ENCODE peak calls at places on chromosomes 13 and 19, in ten cellular contexts. V is AG04449, Q is fibroblast of the aortic adventitia, H is H9, B is NCI-H1436, C is head of caudate nucleus, A is neuronal stem cell, P is EL, U is HTR-8/SVneo, T is AG04450. S is an unnamed sample.

GRCh38 chr19:32018014-32018413 is 327.4 kb upstream of the ZNF507 start:
- DNase-seq in V (peak; percentile 5), Q (no peak), H (no peak), B (no peak), C (no peak), A (no peak), P (no peak), U (peak; percentile 23), T (no peak), S (no peak)

GRCh38 chr13:23739597-23739996 is 149.6 kb downstream of the MIPEP start:
- DNase-seq in V (no peak), Q (no peak), H (no peak), B (peak; percentile 23), C (no peak), A (no peak), P (no peak), U (no peak), T (no peak), S (no peak)

GRCh38 chr13:68897331-68897730 is 1210.3 kb upstream of the ATXN8OS start:
- DNase-seq in V (no peak), Q (no peak), H (no peak), B (no peak), C (no peak), A (no peak), P (no peak), U (no peak), T (no peak), S (no peak)

GRCh38 chr19:45901432-45901903 is 945 bp downstream of the MYPOP start:
- DNase-seq in V (no peak), Q (peak; percentile 51), H (peak; percentile 32), B (peak; percentile 5), C (peak; percentile 41), A (no peak), P (peak; percentile 23), U (no peak), T (no peak), S (no peak)

GRCh38 chr13:111493468-111493867 is 173.0 kb downstream of the TEX29 start:
- DNase-seq in V (no peak), Q (no peak), H (no peak), B (no peak), C (peak; percentile 2), A (no peak), P (no peak), U (no peak), T (no peak), S (no peak)

GRCh38 chr13:41513600-41513999 is 56.2 kb downstream of the RGCC start:
- DNase-seq in V (no peak), Q (no peak), H (no peak), B (no peak), C (no peak), A (no peak), P (no peak), U (no peak), T (no peak), S (no peak)

GRCh38 chr13:97141564-97142005 is 80.5 kb upstream of the MBNL2 start:
- DNase-seq in V (peak; percentile 45), Q (peak; percentile 73), H (peak; percentile 72), B (peak; percentile 53), C (peak; percentile 39), A (peak; percentile 23), P (peak; percentile 88), U (peak; percentile 75), T (peak; percentile 71), S (peak; percentile 92)

GRCh38 chr13:86976521-86977324 is 694.4 kb upstream of the SLITRK5 start:
- DNase-seq in V (no peak), Q (peak; percentile 1), H (no peak), B (no peak), C (no peak), A (no peak), P (no peak), U (no peak), T (no peak), S (no peak)

GRCh38 chr13:37168151-37168550 is 62.7 kb upstream of the CSNK1A1L start:
- DNase-seq in V (no peak), Q (peak; percentile 37), H (no peak), B (no peak), C (no peak), A (no peak), P (no peak), U (no peak), T (no peak), S (no peak)

GRCh38 chr19:48842744-48843162 is 6.5 kb upstream of the HSD17B14 start:
- DNase-seq in V (no peak), Q (peak; percentile 71), H (peak; percentile 71), B (peak; percentile 67), C (peak; percentile 27), A (peak; percentile 81), P (peak; percentile 55), U (peak; percentile 61), T (no peak), S (no peak)

GRCh38 chr19:39818626-39819097 is 15.3 kb downstream of the DYRK1B start:
- DNase-seq in V (no peak), Q (no peak), H (no peak), B (no peak), C (no peak), A (no peak), P (no peak), U (no peak), T (no peak), S (no peak)

GRCh38 chr13:111153977-111154332 is 38.8 kb downstream of the ARHGEF7 start:
- DNase-seq in V (no peak), Q (no peak), H (no peak), B (no peak), C (peak; percentile 52), A (no peak), P (peak; percentile 53), U (peak; percentile 3), T (no peak), S (no peak)

GRCh38 chr13:24281188-24282008 is 28.0 kb upstream of the C1QTNF9 start:
- DNase-seq in V (no peak), Q (no peak), H (no peak), B (no peak), C (no peak), A (no peak), P (no peak), U (no peak), T (no peak), S (no peak)

GRCh38 chr19:12987781-12988180 is 7.5 kb upstream of the NFIX start:
- DNase-seq in V (no peak), Q (no peak), H (no peak), B (no peak), C (no peak), A (no peak), P (no peak), U (no peak), T (no peak), S (no peak)

GRCh38 chr13:52850396-52851152 is 2.1 kb upstream of the PCDH8 start:
- DNase-seq in V (no peak), Q (peak; percentile 34), H (peak; percentile 93), B (peak; percentile 21), C (peak; percentile 62), A (peak; percentile 87), P (peak; percentile 47), U (peak; percentile 37), T (no peak), S (peak; percentile 60)

GRCh38 chr13:94120878-94121277 is 358.6 kb downstream of the DCT start:
- DNase-seq in V (no peak), Q (no peak), H (no peak), B (no peak), C (no peak), A (no peak), P (no peak), U (no peak), T (no peak), S (no peak)

GRCh38 chr13:53010374-53011105 is 18.1 kb upstream of the OLFM4 start:
- DNase-seq in V (no peak), Q (no peak), H (no peak), B (peak; percentile 47), C (no peak), A (no peak), P (no peak), U (no peak), T (no peak), S (no peak)

GRCh38 chr19:52646571-52647222 is 8.5 kb upstream of the ZNF83 start:
- DNase-seq in V (no peak), Q (no peak), H (no peak), B (no peak), C (no peak), A (no peak), P (no peak), U (no peak), T (no peak), S (no peak)

GRCh38 chr19:51060336-51060735 is 4.6 kb downstream of the KLK13 start:
- DNase-seq in V (no peak), Q (no peak), H (peak; percentile 9), B (no peak), C (no peak), A (no peak), P (no peak), U (no peak), T (no peak), S (no peak)

GRCh38 chr13:70814684-70815083 is 706.4 kb upstream of the KLHL1 start:
- DNase-seq in V (no peak), Q (no peak), H (no peak), B (no peak), C (no peak), A (no peak), P (no peak), U (no peak), T (no peak), S (no peak)

GRCh38 chr19:5097331-5097930 is 128.5 kb downstream of the KDM4B start:
- DNase-seq in V (no peak), Q (no peak), H (no peak), B (no peak), C (no peak), A (no peak), P (no peak), U (no peak), T (no peak), S (no peak)

GRCh38 chr13:40784540-40784939 is 4.9 kb upstream of the SLC25A15 start:
- DNase-seq in V (no peak), Q (no peak), H (no peak), B (no peak), C (no peak), A (no peak), P (no peak), U (no peak), T (no peak), S (no peak)

GRCh38 chr13:100208596-100208995 is 119.7 kb downstream of the PCCA start:
- DNase-seq in V (no peak), Q (no peak), H (no peak), B (no peak), C (no peak), A (no peak), P (no peak), U (no peak), T (no peak), S (no peak)

GRCh38 chr19:3123088-3123721 is 12.6 kb upstream of the GNA15 start:
- DNase-seq in V (no peak), Q (no peak), H (no peak), B (no peak), C (no peak), A (no peak), P (no peak), U (no peak), T (no peak), S (no peak)

GRCh38 chr19:5038631-5039271 is 69.8 kb downstream of the KDM4B start:
- DNase-seq in V (no peak), Q (peak; percentile 33), H (peak; percentile 56), B (no peak), C (no peak), A (no peak), P (peak; percentile 34), U (peak; percentile 27), T (no peak), S (no peak)

GRCh38 chr13:78909276-78909675 is 250.3 kb upstream of the OBI1 start:
- DNase-seq in V (no peak), Q (no peak), H (no peak), B (no peak), C (no peak), A (no peak), P (no peak), U (no peak), T (no peak), S (no peak)

GRCh38 chr13:24670927-24671326 is 9.3 kb upstream of the ATP12A start:
- DNase-seq in V (no peak), Q (peak; percentile 8), H (peak; percentile 78), B (no peak), C (no peak), A (peak; percentile 45), P (peak; percentile 35), U (peak; percentile 20), T (no peak), S (peak; percentile 45)

GRCh38 chr13:97328222-97328790 is 105.7 kb upstream of the RAP2A start:
- DNase-seq in V (no peak), Q (peak; percentile 91), H (peak; percentile 77), B (no peak), C (no peak), A (peak; percentile 76), P (peak; percentile 93), U (peak; percentile 37), T (peak; percentile 58), S (no peak)